ENCODE peak calls at places on chromosome 20, in ten cellular contexts. V is lower leg skin, Z is IMR-90, H is transverse colon, G is stomach, U is GM12891, O is GM12892, F is heart left ventricle, D is erythroblast, T is right lobe of liver. P is an unnamed sample.

GRCh38 chr20:11266571-11266970 is 592.8 kb upstream of the JAG1 start:
- DNase-seq in V (no peak), Z (peak), H (no peak), G (no peak), U (no peak), O (no peak), F (no peak), D (no peak), T (no peak), P (no peak)

GRCh38 chr20:45823949-45824835 is 2.9 kb downstream of the TNNC2 start:
- DNase-seq in V (no peak), Z (no peak), H (peak), G (peak), U (peak), O (peak), F (peak), D (peak), T (no peak), P (no peak)

GRCh38 chr20:57851786-57852185 is 142.0 kb upstream of the PMEPA1 start:
- DNase-seq in V (no peak), Z (no peak), H (no peak), G (no peak), U (no peak), O (no peak), F (no peak), D (no peak), T (no peak), P (no peak)

GRCh38 chr20:17806739-17807441 is 107.1 kb downstream of the BANF2 start:
- DNase-seq in V (peak), Z (peak), H (peak), G (peak), U (no peak), O (no peak), F (peak), D (no peak), T (peak), P (no peak)

GRCh38 chr20:695165-695866 is 19.7 kb upstream of the SCRT2 start:
- DNase-seq in V (no peak), Z (no peak), H (no peak), G (no peak), U (no peak), O (no peak), F (no peak), D (no peak), T (no peak), P (no peak)

GRCh38 chr20:10591956-10592521 is 81.8 kb downstream of the JAG1 start:
- DNase-seq in V (no peak), Z (peak), H (no peak), G (no peak), U (no peak), O (no peak), F (no peak), D (no peak), T (no peak), P (no peak)

GRCh38 chr20:36228809-36229208 is 7.5 kb upstream of the AAR2 start:
- DNase-seq in V (no peak), Z (no peak), H (no peak), G (no peak), U (no peak), O (no peak), F (no peak), D (no peak), T (no peak), P (no peak)

GRCh38 chr20:24808616-24809015 is 140.5 kb upstream of the CST7 start:
- DNase-seq in V (no peak), Z (no peak), H (no peak), G (no peak), U (no peak), O (no peak), F (no peak), D (no peak), T (no peak), P (no peak)

GRCh38 chr20:8670900-8671229 is 398.0 kb upstream of the PLCB4 start:
- DNase-seq in V (no peak), Z (no peak), H (no peak), G (no peak), U (no peak), O (no peak), F (no peak), D (no peak), T (no peak), P (no peak)

GRCh38 chr20:1875762-1876161 is 19.4 kb upstream of the SIRPA start:
- DNase-seq in V (no peak), Z (no peak), H (no peak), G (no peak), U (no peak), O (no peak), F (no peak), D (no peak), T (no peak), P (no peak)

GRCh38 chr20:10110151-10110550 is 75.4 kb downstream of the ANKEF1 start:
- DNase-seq in V (no peak), Z (peak), H (no peak), G (no peak), U (no peak), O (no peak), F (no peak), D (no peak), T (no peak), P (peak)

GRCh38 chr20:45407067-45407745 is 883 bp upstream of the DBNDD2 start:
- DNase-seq in V (peak), Z (no peak), H (peak), G (peak), U (no peak), O (no peak), F (peak), D (no peak), T (no peak), P (no peak)

GRCh38 chr20:63835031-63835858 is 4.2 kb upstream of the ZBTB46 start:
- DNase-seq in V (peak), Z (peak), H (peak), G (peak), U (peak), O (no peak), F (peak), D (peak), T (peak), P (peak)

GRCh38 chr20:36202891-36203338 is 33.4 kb upstream of the AAR2 start:
- DNase-seq in V (peak), Z (peak), H (peak), G (peak), U (peak), O (peak), F (peak), D (peak), T (peak), P (peak)

GRCh38 chr20:45918182-45918737 is 6.3 kb upstream of the PLTP start:
- DNase-seq in V (no peak), Z (peak), H (peak), G (no peak), U (no peak), O (no peak), F (no peak), D (no peak), T (no peak), P (no peak)

GRCh38 chr20:33979094-33979493 is 14.6 kb upstream of the RALY start:
- DNase-seq in V (no peak), Z (no peak), H (no peak), G (no peak), U (no peak), O (no peak), F (no peak), D (no peak), T (no peak), P (no peak)

GRCh38 chr20:54122681-54123586 is 50.9 kb downstream of the CYP24A1 start:
- DNase-seq in V (no peak), Z (no peak), H (no peak), G (no peak), U (no peak), O (no peak), F (no peak), D (no peak), T (no peak), P (no peak)

GRCh38 chr20:49091104-49091503 is 45.0 kb downstream of the CSE1L start:
- DNase-seq in V (no peak), Z (no peak), H (no peak), G (no peak), U (no peak), O (no peak), F (no peak), D (no peak), T (no peak), P (no peak)

GRCh38 chr20:41604002-41604401 is 14.2 kb downstream of the CHD6 start:
- DNase-seq in V (no peak), Z (no peak), H (no peak), G (no peak), U (no peak), O (no peak), F (no peak), D (no peak), T (no peak), P (no peak)

GRCh38 chr20:3614509-3614908 is 48.7 kb downstream of the GFRA4 start:
- DNase-seq in V (no peak), Z (peak), H (no peak), G (no peak), U (no peak), O (no peak), F (no peak), D (no peak), T (no peak), P (no peak)

GRCh38 chr20:54118220-54119001 is 48.0 kb upstream of the BCAS1 start:
- DNase-seq in V (no peak), Z (no peak), H (no peak), G (no peak), U (no peak), O (no peak), F (no peak), D (no peak), T (no peak), P (no peak)

GRCh38 chr20:13883425-13883824 is 98.6 kb downstream of the NDUFAF5 start:
- DNase-seq in V (no peak), Z (no peak), H (no peak), G (no peak), U (no peak), O (no peak), F (no peak), D (no peak), T (no peak), P (no peak)

GRCh38 chr20:56359212-56360132 is 698 bp downstream of the FAM210B start:
- DNase-seq in V (peak), Z (peak), H (peak), G (peak), U (peak), O (no peak), F (peak), D (peak), T (peak), P (peak)

GRCh38 chr20:44603327-44603726 is 20.9 kb downstream of the PKIG start:
- DNase-seq in V (peak), Z (no peak), H (no peak), G (no peak), U (no peak), O (no peak), F (no peak), D (no peak), T (no peak), P (no peak)

GRCh38 chr20:25863536-25864325 is 167.1 kb upstream of the ZNF337 start:
- DNase-seq in V (no peak), Z (no peak), H (no peak), G (no peak), U (no peak), O (no peak), F (no peak), D (no peak), T (no peak), P (no peak)

GRCh38 chr20:36786663-36787062 is 13.1 kb upstream of the DSN1 start:
- DNase-seq in V (no peak), Z (no peak), H (no peak), G (no peak), U (no peak), O (no peak), F (no peak), D (no peak), T (no peak), P (no peak)

GRCh38 chr20:17627101-17627950 is 54.7 kb downstream of the RRBP1 start:
- DNase-seq in V (no peak), Z (no peak), H (no peak), G (no peak), U (no peak), O (no peak), F (no peak), D (no peak), T (no peak), P (no peak)

GRCh38 chr20:46108976-46109375 is 9.1 kb upstream of the CD40 start:
- DNase-seq in V (no peak), Z (no peak), H (no peak), G (no peak), U (no peak), O (no peak), F (no peak), D (no peak), T (no peak), P (no peak)

GRCh38 chr20:15703171-15703911 is 869.9 kb downstream of the KIF16B start:
- DNase-seq in V (no peak), Z (peak), H (no peak), G (no peak), U (no peak), O (no peak), F (no peak), D (no peak), T (no peak), P (no peak)

GRCh38 chr20:61117725-61118124 is 134.3 kb upstream of the CDH4 start:
- DNase-seq in V (no peak), Z (peak), H (no peak), G (no peak), U (no peak), O (no peak), F (no peak), D (no peak), T (no peak), P (no peak)

GRCh38 chr20:25089096-25089495 is 7.2 kb upstream of the VSX1 start:
- DNase-seq in V (no peak), Z (no peak), H (no peak), G (no peak), U (no peak), O (no peak), F (no peak), D (no peak), T (no peak), P (no peak)

GRCh38 chr20:53925651-53926401 is 144.6 kb downstream of the BCAS1 start:
- DNase-seq in V (peak), Z (no peak), H (peak), G (no peak), U (no peak), O (no peak), F (no peak), D (no peak), T (peak), P (no peak)

GRCh38 chr20:51184289-51184688 is 161.4 kb upstream of the KCNG1 start:
- DNase-seq in V (peak), Z (peak), H (no peak), G (no peak), U (no peak), O (no peak), F (no peak), D (no peak), T (no peak), P (peak)

GRCh38 chr20:64199395-64199794 is 35.1 kb downstream of the MYT1 start:
- DNase-seq in V (no peak), Z (no peak), H (no peak), G (no peak), U (no peak), O (no peak), F (no peak), D (no peak), T (no peak), P (no peak)

GRCh38 chr20:2130062-2130591 is 28.5 kb downstream of the STK35 start:
- DNase-seq in V (no peak), Z (no peak), H (no peak), G (no peak), U (no peak), O (no peak), F (no peak), D (no peak), T (no peak), P (no peak)

GRCh38 chr20:62778601-62779416 is 17.5 kb upstream of the MRGBP start:
- DNase-seq in V (no peak), Z (no peak), H (no peak), G (no peak), U (no peak), O (no peak), F (no peak), D (no peak), T (no peak), P (no peak)
- TF ChIP-seq POLR2A in V (no peak), Z (no peak), H (no peak), G (no peak), U (no peak), O (no peak), F (no peak), D (no peak), T (no peak), P (no peak)

DNA sequence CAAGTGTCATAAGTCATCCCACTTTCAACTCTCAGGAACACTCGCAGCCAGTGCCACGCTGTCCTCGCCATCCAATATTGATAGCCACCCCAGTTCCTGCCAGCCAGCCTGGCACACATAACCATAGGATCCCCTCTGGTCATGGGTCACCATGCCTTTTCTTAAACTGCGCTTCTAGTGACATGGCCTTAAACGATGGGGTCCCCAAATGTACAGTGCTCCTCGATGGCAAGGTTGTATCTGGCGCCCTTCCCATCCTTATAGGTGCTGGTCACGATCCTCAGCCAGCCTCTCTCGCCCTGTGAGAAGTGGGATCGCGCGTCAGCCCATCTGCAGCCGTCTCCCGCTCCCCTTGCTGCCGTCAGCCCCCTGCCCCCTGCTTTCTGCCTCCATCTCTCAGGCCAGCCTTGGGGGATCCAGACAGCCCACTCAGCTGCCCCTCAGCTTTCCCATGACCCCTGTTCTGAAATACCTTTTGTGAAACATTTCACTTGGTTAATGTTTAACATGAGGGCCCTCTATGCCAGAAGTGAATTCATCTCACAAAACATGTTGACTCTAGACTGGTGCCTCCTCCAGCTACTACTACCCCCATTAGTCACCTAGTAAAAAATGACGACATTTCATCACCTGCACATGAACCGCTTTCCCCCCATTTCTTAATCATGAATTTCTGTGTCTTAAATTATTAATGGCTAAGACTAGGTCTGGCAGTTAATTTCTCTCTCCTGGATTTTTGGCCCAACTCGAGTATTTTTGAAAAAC is 11.4 kb downstream of the CTSZ start:
- DNase-seq in V (no peak), Z (no peak), H (no peak), G (no peak), U (no peak), O (no peak), F (no peak), D (no peak), T (no peak), P (no peak)
- TF ChIP-seq POLR2A in V (no peak), Z (no peak), H (no peak), G (no peak), U (peak), O (peak), F (no peak), D (no peak), T (no peak), P (no peak)

GRCh38 chr20:23637282-23638221 is at the start of gene CST3:
- DNase-seq in V (peak), Z (peak), H (peak), G (peak), U (peak), O (peak), F (peak), D (peak), T (peak), P (peak)
- TF ChIP-seq POLR2A in V (no peak), Z (peak), H (peak), G (no peak), U (peak), O (no peak), F (peak), D (peak), T (peak), P (peak)

GRCh38 chr20:50165687-50166554 is 12.4 kb upstream of the PEDS1 start:
- DNase-seq in V (peak), Z (peak), H (peak), G (peak), U (peak), O (peak), F (peak), D (peak), T (peak), P (peak)
- TF ChIP-seq POLR2A in V (no peak), Z (peak), H (peak), G (no peak), U (peak), O (peak), F (no peak), D (peak), T (peak), P (peak)

GRCh38 chr20:38034961-38035360 is 1.4 kb downstream of the RPRD1B start:
- DNase-seq in V (no peak), Z (no peak), H (no peak), G (no peak), U (no peak), O (no peak), F (no peak), D (peak), T (no peak), P (no peak)

GRCh38 chr20:38034108-38034649 is 633 bp downstream of the RPRD1B start:
- DNase-seq in V (no peak), Z (no peak), H (no peak), G (no peak), U (no peak), O (no peak), F (no peak), D (no peak), T (no peak), P (no peak)

GRCh38 chr20:38031957-38032356 is 1.3 kb downstream of the TTI1 start:
- DNase-seq in V (no peak), Z (no peak), H (no peak), G (no peak), U (no peak), O (no peak), F (no peak), D (no peak), T (no peak), P (no peak)

GRCh38 chr20:38032585-38033329 is 499 bp downstream of the TTI1 start:
- DNase-seq in V (no peak), Z (no peak), H (no peak), G (no peak), U (no peak), O (no peak), F (no peak), D (peak), T (no peak), P (no peak)

DNA sequence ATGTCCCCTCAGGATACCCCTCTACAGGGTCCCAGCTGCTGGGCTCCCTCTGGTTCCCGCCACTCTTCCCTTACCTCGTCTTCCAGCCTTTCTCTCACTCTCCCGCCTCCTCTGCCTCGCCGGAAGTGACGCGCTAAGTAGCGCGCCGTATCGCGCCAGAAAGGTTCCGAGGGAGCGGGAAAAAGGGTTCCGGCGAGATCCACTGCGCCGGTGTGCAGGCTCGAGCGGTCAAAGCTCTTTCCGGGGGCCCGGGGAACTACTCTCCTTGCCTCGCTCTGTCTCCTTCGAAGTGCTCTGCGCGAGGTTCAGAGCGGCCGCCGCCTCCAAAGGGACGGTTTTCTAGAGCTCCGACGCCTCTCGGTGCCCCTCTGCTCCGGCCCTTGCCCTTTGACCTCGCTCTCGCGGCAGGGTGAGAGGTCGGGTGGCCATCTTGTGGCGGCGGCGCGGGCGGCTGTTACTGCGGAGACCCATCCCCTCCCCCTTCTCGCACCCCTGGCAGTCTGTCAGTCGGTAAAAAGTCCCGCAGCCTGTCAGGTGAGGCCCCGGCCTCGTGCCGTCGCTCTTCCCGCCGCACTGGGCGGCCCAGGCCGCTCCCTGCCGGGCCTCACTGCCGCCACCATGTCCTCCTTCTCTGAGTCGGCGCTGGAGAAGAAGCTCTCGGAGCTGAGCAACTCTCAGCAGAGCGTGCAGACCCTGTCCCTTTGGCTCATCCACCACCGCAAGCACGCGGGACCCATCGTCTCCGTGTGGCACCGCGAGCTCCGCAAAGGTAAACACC is at the start of the genes RPRD1B and TTI1:
- DNase-seq in V (peak), Z (peak), H (peak), G (peak), U (peak), O (peak), F (peak), D (peak), T (peak), P (peak)
- TF ChIP-seq POLR2A in V (no peak), Z (peak), H (peak), G (no peak), U (peak), O (peak), F (no peak), D (peak), T (peak), P (peak)